ENCODE peak calls at places on chromosomes 11 and 22, in nine cellular contexts. A is tibial nerve, Y is K562, T is heart left ventricle, I is foreskin fibroblast, X is small intestine, Z is body of pancreas, L is brain microvascular endothelial cell, U is psoas muscle. N is an unnamed sample.

GRCh38 chr11:57536947-57537654 is at the start of gene SMTNL1:
- DNase-seq in T (no peak), Y (no peak), A (no peak), L (no peak), Z (no peak), I (no peak), X (no peak), U (no peak), N (no peak)

GRCh38 chr11:19988598-19988997 is 171.7 kb downstream of the DBX1 start:
- DNase-seq in X (no peak), T (no peak), I (peak), Z (no peak), Y (no peak), U (peak), A (no peak), L (peak), N (peak)

GRCh38 chr11:134272381-134273316 is 3.5 kb upstream of the GLB1L3 start:
- DNase-seq in T (no peak), L (no peak), Z (no peak), Y (peak), I (peak), A (no peak), X (peak), U (no peak), N (no peak)

GRCh38 chr22:48179571-48180546 is 1417.4 kb downstream of the TBC1D22A start:
- DNase-seq in Z (no peak), I (no peak), X (no peak), T (no peak), U (no peak), A (no peak), Y (no peak), L (no peak), N (no peak)

GRCh38 chr11:65132988-65133700 is 1.2 kb downstream of the SYVN1 start:
- DNase-seq in Y (peak), T (peak), I (no peak), U (no peak), A (no peak), X (peak), Z (peak), L (no peak), N (peak)

GRCh38 chr11:76564400-76564799 is 106.1 kb downstream of the LRRC32 start:
- DNase-seq in Z (no peak), L (no peak), I (peak), T (no peak), X (no peak), U (no peak), A (no peak), Y (no peak), N (no peak)

GRCh38 chr11:8327761-8328192 is 64.1 kb upstream of the LMO1 start:
- DNase-seq in Y (no peak), L (no peak), T (no peak), Z (no peak), X (no peak), I (no peak), U (no peak), A (no peak), N (peak)

GRCh38 chr22:40665312-40665711 is 14.0 kb upstream of the MCHR1 start:
- DNase-seq in A (no peak), T (peak), X (no peak), L (no peak), I (peak), Z (no peak), U (peak), Y (no peak), N (peak)

GRCh38 chr11:7160814-7161489 is 72.2 kb downstream of the RBMXL2 start:
- DNase-seq in I (no peak), X (no peak), L (no peak), Z (no peak), U (no peak), Y (no peak), A (no peak), T (no peak), N (no peak)

GRCh38 chr11:7538023-7538422 is 24.2 kb downstream of the PPFIBP2 start:
- DNase-seq in Z (no peak), I (peak), X (no peak), Y (no peak), L (no peak), A (peak), U (peak), T (peak), N (no peak)

GRCh38 chr11:80297808-80298460 is 857.1 kb upstream of the TENM4 start:
- DNase-seq in X (no peak), Y (no peak), T (no peak), L (peak), U (no peak), I (no peak), Z (no peak), A (no peak), N (no peak)

GRCh38 chr11:100837294-100837693 is 150.2 kb downstream of the ARHGAP42 start:
- DNase-seq in T (no peak), Z (no peak), I (no peak), L (no peak), U (no peak), Y (no peak), X (no peak), A (no peak), N (no peak)

GRCh38 chr11:27201454-27202302 is 161.1 kb downstream of the BBOX1 start:
- DNase-seq in X (peak), T (peak), Z (peak), U (peak), Y (peak), L (peak), I (peak), A (peak), N (peak)

GRCh38 chr22:17999851-18000250 is 24.5 kb downstream of the MICAL3 start:
- DNase-seq in Z (peak), Y (no peak), U (no peak), T (no peak), I (no peak), L (no peak), X (no peak), A (no peak), N (no peak)

GRCh38 chr22:37162221-37163095 is 12.7 kb upstream of the IL2RB start:
- DNase-seq in L (no peak), Z (no peak), I (no peak), A (no peak), U (peak), Y (no peak), T (no peak), X (peak), N (no peak)

GRCh38 chr11:43547900-43548381 is 132.6 kb upstream of the HSD17B12 start:
- DNase-seq in I (peak), T (peak), Y (peak), U (no peak), X (peak), A (no peak), Z (peak), L (no peak), N (no peak)

GRCh38 chr22:49160261-49161001 is 667.2 kb downstream of the BRD1 start:
- DNase-seq in A (no peak), Y (no peak), X (no peak), U (no peak), Z (no peak), T (no peak), L (no peak), I (no peak), N (peak)

GRCh38 chr11:116885951-116886629 is 48.7 kb upstream of the APOA1 start:
- DNase-seq in Y (no peak), Z (peak), A (no peak), L (no peak), U (no peak), I (peak), T (no peak), X (no peak), N (no peak)

GRCh38 chr11:68750988-68751325 is 363 bp downstream of the TESMIN start:
- DNase-seq in U (no peak), I (no peak), L (no peak), A (no peak), X (no peak), Y (no peak), Z (no peak), T (no peak), N (no peak)

GRCh38 chr22:32947581-32947980 is 110.6 kb downstream of the SYN3 start:
- DNase-seq in A (no peak), U (no peak), Z (no peak), L (no peak), X (peak), Y (no peak), T (no peak), I (no peak), N (no peak)

GRCh38 chr22:32987081-32987631 is 71.0 kb downstream of the SYN3 start:
- DNase-seq in Z (no peak), Y (no peak), I (peak), L (no peak), A (no peak), U (no peak), T (peak), X (no peak), N (no peak)

GRCh38 chr11:6297831-6298230 is 22.5 kb downstream of the CAVIN3 start:
- DNase-seq in L (no peak), A (peak), X (no peak), I (peak), Z (no peak), U (no peak), T (no peak), Y (no peak), N (no peak)

GRCh38 chr11:123054301-123055065 is 7.5 kb downstream of the HSPA8 start:
- DNase-seq in Z (peak), X (peak), U (no peak), I (peak), L (peak), A (peak), Y (peak), T (no peak), N (no peak)

GRCh38 chr11:100757636-100758035 is 70.5 kb downstream of the ARHGAP42 start:
- DNase-seq in Y (no peak), U (no peak), A (no peak), Z (no peak), T (no peak), X (no peak), L (no peak), I (no peak), N (no peak)

GRCh38 chr11:123062892-123063395 is 1.0 kb upstream of the HSPA8 start:
- DNase-seq in U (no peak), Y (peak), X (no peak), L (peak), I (peak), T (no peak), A (no peak), Z (no peak), N (no peak)

DNA sequence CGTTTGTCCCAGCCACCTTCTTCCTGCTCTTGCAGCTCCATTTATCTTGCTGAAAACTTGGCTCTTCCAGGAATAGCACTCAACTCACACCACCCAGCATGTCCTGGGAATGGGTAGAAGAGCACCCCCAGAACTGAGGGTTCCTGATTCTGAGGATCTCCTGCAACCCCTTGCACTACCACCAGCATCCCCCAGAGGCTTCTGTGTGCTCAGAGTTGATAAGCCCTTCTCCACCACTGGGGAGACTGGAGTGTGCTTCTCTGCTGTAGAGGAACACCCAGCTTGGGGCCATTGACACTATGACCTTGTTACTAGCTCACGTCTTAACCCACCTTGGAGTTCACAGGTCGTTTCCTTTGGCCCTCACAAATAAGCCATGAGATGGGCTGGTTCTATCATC is 121.0 kb downstream of the GRIK4 start:
- DNase-seq in X (no peak), A (no peak), I (no peak), Y (peak), Z (no peak), U (no peak), T (no peak), L (no peak), N (no peak)
- H3K4me3 ChIP-seq in X (no peak), A (no peak), I (no peak), Y (no peak), Z (no peak), U (no peak), T (no peak), L (no peak), N (no peak)

GRCh38 chr11:74954199-74954598 is 5.1 kb downstream of the SPCS2 start:
- DNase-seq in I (no peak), Z (no peak), L (no peak), U (no peak), Y (no peak), T (no peak), X (no peak), A (no peak), N (no peak)

GRCh38 chr11:74956387-74956786 is 7.3 kb downstream of the SPCS2 start:
- DNase-seq in Z (no peak), T (no peak), X (no peak), L (no peak), I (peak), A (no peak), Y (no peak), U (no peak), N (no peak)

GRCh38 chr11:74951241-74951640 is 2.2 kb downstream of the SPCS2 start:
- DNase-seq in T (no peak), I (no peak), X (no peak), A (no peak), L (no peak), Y (no peak), U (no peak), Z (no peak), N (no peak)

GRCh38 chr11:74952752-74953151 is 3.7 kb downstream of the SPCS2 start:
- DNase-seq in A (no peak), T (no peak), I (no peak), Z (no peak), U (no peak), Y (no peak), X (no peak), L (no peak), N (no peak)

GRCh38 chr11:74953448-74953847 is 4.4 kb downstream of the SPCS2 start:
- DNase-seq in U (no peak), A (no peak), T (no peak), X (no peak), L (no peak), I (no peak), Y (no peak), Z (no peak), N (no peak)
- H3K4me3 ChIP-seq in U (no peak), A (no peak), T (no peak), X (no peak), L (no peak), I (no peak), Y (no peak), Z (no peak), N (no peak)

GRCh38 chr22:20403779-20404140 is 9.8 kb downstream of the ZNF74 start:
- DNase-seq in X (no peak), Z (no peak), L (no peak), T (no peak), A (no peak), U (no peak), I (no peak), Y (peak), N (no peak)
- H3K4me3 ChIP-seq in X (no peak), Z (no peak), L (no peak), T (no peak), A (no peak), U (no peak), I (no peak), Y (no peak), N (no peak)

GRCh38 chr11:2862950-2863618 is 22.5 kb downstream of the CDKN1C start:
- DNase-seq in I (no peak), A (no peak), T (no peak), L (no peak), Z (no peak), Y (no peak), U (no peak), X (no peak), N (no peak)
- H3K4me3 ChIP-seq in I (no peak), A (peak), T (peak), L (no peak), Z (no peak), Y (no peak), U (peak), X (no peak), N (no peak)